ENCODE peak calls at places on chromosome 6, in six cellular contexts. E, I, A, H, J and R are unnamed samples.

GRCh38 chr6:114713690-114714089 is 370.9 kb upstream of the HS3ST5 start:
- DNase-seq in E (no peak), I (no peak), A (no peak), H (no peak), J (no peak), R (no peak)

GRCh38 chr6:127110712-127111111 is 7.8 kb upstream of the RSPO3 start:
- DNase-seq in E (no peak), I (no peak), A (no peak), H (no peak), J (no peak), R (no peak)

GRCh38 chr6:52503853-52504777 is 72.7 kb downstream of the TRAM2 start:
- DNase-seq in E (peak), I (peak), A (peak), H (no peak), J (peak), R (peak)

GRCh38 chr6:110609101-110609500 is 132.7 kb upstream of the SLC22A16 start:
- DNase-seq in E (no peak), I (no peak), A (no peak), H (no peak), J (no peak), R (no peak)

GRCh38 chr6:125872259-125872921 is 81.6 kb downstream of the NCOA7 start:
- DNase-seq in E (no peak), I (peak), A (peak), H (no peak), J (no peak), R (no peak)

GRCh38 chr6:6661684-6662083 is 73.2 kb downstream of the LY86 start:
- DNase-seq in E (no peak), I (no peak), A (peak), H (no peak), J (peak), R (peak)

GRCh38 chr6:151675746-151676459 is 131.6 kb upstream of the ESR1 start:
- DNase-seq in E (peak), I (peak), A (peak), H (peak), J (peak), R (no peak)

GRCh38 chr6:167337231-167337630 is 12.3 kb downstream of the TTLL2 start:
- DNase-seq in E (no peak), I (no peak), A (no peak), H (no peak), J (no peak), R (no peak)

GRCh38 chr6:9623985-9624384 is 790.9 kb downstream of the TFAP2A start:
- DNase-seq in E (no peak), I (no peak), A (peak), H (no peak), J (no peak), R (no peak)

GRCh38 chr6:43147289-43147688 is 23.8 kb upstream of the SRF start:
- DNase-seq in E (no peak), I (no peak), A (no peak), H (no peak), J (no peak), R (no peak)

GRCh38 chr6:43983632-43984031 is 143.6 kb downstream of the MRPL14 start:
- DNase-seq in E (no peak), I (no peak), A (no peak), H (no peak), J (no peak), R (no peak)

GRCh38 chr6:112618796-112619195 is 271.7 kb downstream of the RFPL4B start:
- DNase-seq in E (no peak), I (no peak), A (peak), H (no peak), J (no peak), R (no peak)

GRCh38 chr6:1110164-1110563 is 201.7 kb upstream of the FOXQ1 start:
- DNase-seq in E (no peak), I (no peak), A (no peak), H (no peak), J (no peak), R (no peak)
- TF ChIP-seq CTCF in E (no peak), I (no peak), A (no peak), H (no peak), J (peak), R (peak)

GRCh38 chr6:87724994-87725811 is 23.2 kb upstream of the AKIRIN2 start:
- DNase-seq in E (no peak), I (no peak), A (no peak), H (no peak), J (no peak), R (no peak)
- H3K4me3 ChIP-seq in E (no peak), I (no peak), A (no peak), H (no peak), J (no peak), R (no peak)

GRCh38 chr6:41683460-41684310 is 45.4 kb downstream of the MDFI start:
- DNase-seq in E (peak), I (peak), A (peak), H (no peak), J (peak), R (no peak)

GRCh38 chr6:41684311-41685182 is 46.3 kb downstream of the MDFI start:
- DNase-seq in E (no peak), I (no peak), A (no peak), H (no peak), J (no peak), R (no peak)

GRCh38 chr6:41682966-41683459 is 44.7 kb downstream of the MDFI start:
- DNase-seq in E (no peak), I (no peak), A (no peak), H (no peak), J (no peak), R (no peak)

GRCh38 chr6:41682056-41682477 is 43.8 kb downstream of the MDFI start:
- DNase-seq in E (peak), I (peak), A (peak), H (peak), J (peak), R (peak)

DNA sequence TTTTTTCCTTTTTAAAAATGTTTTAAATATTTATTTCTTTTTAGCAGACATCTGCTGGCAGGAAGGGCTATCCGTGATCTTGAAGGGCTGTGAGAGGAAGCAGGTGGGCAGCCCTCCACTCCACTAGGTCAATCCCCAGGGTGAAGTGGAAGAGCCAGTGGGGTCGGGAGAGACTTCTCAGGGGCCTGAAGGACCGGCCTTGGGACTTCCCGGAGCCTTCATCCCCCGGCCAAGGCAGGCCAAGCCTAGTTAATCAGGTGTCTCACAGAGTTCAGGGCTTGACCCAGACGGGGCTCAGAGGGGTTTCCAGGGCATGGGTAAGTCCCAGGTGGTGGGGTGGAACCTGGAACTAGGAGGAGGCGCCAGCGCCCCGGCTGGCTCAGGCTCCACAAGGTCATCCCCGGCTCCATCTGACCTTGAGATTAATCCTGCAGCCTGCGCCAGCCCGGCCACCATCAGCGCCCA is 44.3 kb downstream of the MDFI start:
- DNase-seq in E (no peak), I (no peak), A (no peak), H (no peak), J (no peak), R (no peak)
- TF ChIP-seq CTCF in E (no peak), I (no peak), A (no peak), H (no peak), J (no peak), R (no peak)

DNA sequence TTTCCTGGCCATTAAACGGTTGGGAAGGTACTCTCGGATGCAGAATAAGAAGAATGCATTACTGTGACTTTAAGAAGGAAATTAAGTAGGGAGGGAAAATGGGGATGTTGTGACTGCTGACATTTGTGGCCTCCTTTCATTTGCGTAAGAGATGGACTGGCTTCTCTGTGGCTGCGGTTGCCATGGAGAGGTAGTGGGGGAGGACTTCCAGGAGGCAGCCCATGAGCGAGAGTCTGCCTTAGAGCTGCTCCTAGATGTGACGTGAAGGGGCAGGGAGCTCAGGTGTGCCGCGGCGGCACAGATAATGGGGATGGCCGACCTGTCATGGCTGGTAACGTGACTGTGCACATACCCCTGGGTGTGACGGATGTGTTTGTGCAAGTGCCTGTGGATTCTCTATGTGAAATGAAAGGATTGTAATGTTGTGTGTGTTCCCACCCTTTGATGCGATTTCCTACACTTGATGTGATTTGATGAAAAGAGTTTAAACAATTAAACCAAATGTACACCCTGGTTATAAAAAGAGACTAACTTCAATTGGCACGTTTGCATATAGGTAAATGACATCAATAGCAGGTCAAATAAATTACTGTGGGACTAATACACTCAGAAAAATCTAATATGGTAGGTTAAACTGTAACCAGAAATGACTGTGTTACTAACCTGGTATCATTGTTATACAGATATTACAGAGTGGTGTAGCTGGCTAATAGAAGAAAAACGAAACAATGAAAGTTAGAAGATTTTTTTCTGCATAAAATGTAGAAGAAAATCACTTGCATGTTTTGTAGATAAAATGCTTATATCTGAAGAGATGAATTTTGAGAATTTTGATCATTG is 48.9 kb downstream of the HIVEP1 start:
- DNase-seq in E (peak), I (peak), A (peak), H (peak), J (peak), R (no peak)
- H3K4me3 ChIP-seq in E (no peak), I (peak), A (no peak), H (no peak), J (no peak), R (no peak)

GRCh38 chr6:162856885-162857284 is 129.1 kb downstream of the PACRG start:
- DNase-seq in E (no peak), I (peak), A (peak), H (peak), J (no peak), R (peak)
- TF ChIP-seq CTCF in E (peak), I (peak), A (peak), H (no peak), J (peak), R (peak)

GRCh38 chr6:137213813-137214212 is 5.4 kb downstream of the IFNGR1 start:
- DNase-seq in E (no peak), I (no peak), A (no peak), H (no peak), J (no peak), R (no peak)
- H3K4me3 ChIP-seq in E (peak), I (no peak), A (no peak), H (no peak), J (no peak), R (no peak)

GRCh38 chr6:147738516-147739187 is 230.2 kb downstream of the SAMD5 start:
- DNase-seq in E (no peak), I (no peak), A (no peak), H (no peak), J (no peak), R (no peak)

GRCh38 chr6:147740326-147740725 is 231.8 kb downstream of the SAMD5 start:
- DNase-seq in E (no peak), I (no peak), A (no peak), H (no peak), J (no peak), R (no peak)

GRCh38 chr6:147744012-147744411 is 235.5 kb downstream of the SAMD5 start:
- DNase-seq in E (no peak), I (no peak), A (no peak), H (no peak), J (no peak), R (no peak)

GRCh38 chr6:147741419-147741818 is 232.9 kb downstream of the SAMD5 start:
- DNase-seq in E (no peak), I (no peak), A (no peak), H (no peak), J (no peak), R (no peak)

DNA sequence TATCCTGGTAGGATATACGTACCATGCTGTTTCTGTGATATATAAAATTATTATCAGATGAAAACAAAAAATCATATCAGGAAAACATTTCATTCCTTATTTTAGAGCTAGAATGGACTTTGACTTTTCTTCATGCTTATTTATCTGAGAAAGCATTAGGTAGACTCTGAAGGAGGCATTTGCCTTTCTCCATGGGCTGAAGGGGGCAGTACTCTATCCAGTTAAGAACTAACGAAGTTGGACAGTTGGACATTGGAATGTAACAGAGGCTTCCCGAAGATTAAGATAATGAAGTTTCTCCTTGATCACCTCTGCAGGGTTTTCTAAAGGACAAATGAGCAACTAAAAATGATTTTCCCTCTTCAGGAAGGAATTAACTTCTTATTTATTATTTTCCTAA is 234.0 kb downstream of the SAMD5 start:
- DNase-seq in E (no peak), I (no peak), A (no peak), H (no peak), J (no peak), R (no peak)
- TF ChIP-seq CTCF in E (no peak), I (no peak), A (no peak), H (no peak), J (no peak), R (peak)

GRCh38 chr6:36754582-36755434 is 57.2 kb downstream of the RAB44 start:
- DNase-seq in E (no peak), I (no peak), A (no peak), H (no peak), J (no peak), R (no peak)

GRCh38 chr6:36752187-36752885 is 54.7 kb downstream of the RAB44 start:
- DNase-seq in E (no peak), I (no peak), A (no peak), H (no peak), J (no peak), R (no peak)

GRCh38 chr6:36753671-36754485 is 56.3 kb downstream of the RAB44 start:
- DNase-seq in E (no peak), I (no peak), A (no peak), H (no peak), J (no peak), R (no peak)

GRCh38 chr6:36751833-36752186 is 54.2 kb downstream of the RAB44 start:
- DNase-seq in E (no peak), I (no peak), A (no peak), H (no peak), J (no peak), R (no peak)

DNA sequence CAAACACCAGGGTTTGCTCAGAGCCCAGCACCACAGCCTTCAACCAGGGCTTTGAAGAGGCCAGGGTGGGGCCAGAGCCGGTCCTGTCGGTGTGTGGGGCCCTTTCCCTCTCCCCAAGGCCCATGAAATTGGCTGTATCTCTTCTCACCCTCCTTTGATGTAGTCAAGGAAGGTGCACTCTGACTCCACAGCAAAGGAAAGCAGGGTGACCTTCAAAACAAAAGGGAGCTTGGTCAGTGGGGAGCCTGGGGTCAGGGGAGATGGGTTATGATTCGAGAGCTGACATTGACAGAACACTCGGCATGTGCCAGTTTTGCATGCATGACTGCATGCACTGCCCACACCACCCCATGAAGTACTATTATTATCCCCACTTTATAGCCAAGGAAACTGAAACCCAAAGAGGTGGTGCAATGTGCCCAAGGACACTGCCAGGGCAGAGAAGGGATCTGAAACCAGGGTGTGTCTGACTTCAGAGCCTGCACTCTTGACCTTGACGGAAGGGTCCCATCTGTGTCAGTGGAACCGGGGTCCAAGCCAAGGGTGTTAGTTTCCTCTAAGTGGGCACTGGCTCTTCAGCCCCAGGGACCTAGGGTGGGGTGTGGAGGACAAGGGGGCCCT is 55.4 kb downstream of the RAB44 start:
- DNase-seq in E (no peak), I (no peak), A (no peak), H (no peak), J (no peak), R (no peak)
- H3K4me3 ChIP-seq in E (no peak), I (no peak), A (no peak), H (no peak), J (no peak), R (no peak)